ENCODE peak calls at places on chromosome 3, in nine cellular contexts. T, K, W, Q, J, A, P, F and Y are unnamed samples. For H3K4me1, the result is how much of the 10 kb centered on the place peaks cover.

GRCh38 chr3:119786409-119786808 is 4.5 kb downstream of the NR1I2 start:
- DNase-seq in T (no peak), K (no peak), W (no peak), Q (no peak), J (no peak), A (no peak), P (no peak), F (no peak), Y (no peak)

GRCh38 chr3:197333901-197334639 is 35.7 kb upstream of the DLG1 start:
- DNase-seq in T (no peak), K (no peak), W (no peak), Q (no peak), J (no peak), A (peak), P (peak), F (no peak), Y (no peak)

GRCh38 chr3:57545636-57546268 is 1.6 kb upstream of the DNAH12 start:
- DNase-seq in T (no peak), K (no peak), W (no peak), Q (peak), J (no peak), A (peak), P (no peak), F (peak), Y (peak)

GRCh38 chr3:123586131-123586530 is 1.3 kb upstream of the HACD2 start:
- DNase-seq in T (no peak), K (no peak), W (no peak), Q (no peak), J (peak), A (peak), P (no peak), F (peak), Y (peak)

GRCh38 chr3:14121859-14122258 is 2.8 kb downstream of the CHCHD4 start:
- DNase-seq in T (no peak), K (peak), W (no peak), Q (no peak), J (no peak), A (no peak), P (no peak), F (no peak), Y (no peak)

GRCh38 chr3:165439765-165440164 is 243.6 kb upstream of the SLITRK3 start:
- DNase-seq in T (no peak), K (no peak), W (no peak), Q (no peak), J (no peak), A (no peak), P (no peak), F (no peak), Y (no peak)

GRCh38 chr3:126103121-126104027 is 19.4 kb upstream of the SLC41A3 start:
- DNase-seq in T (no peak), K (peak), W (no peak), Q (no peak), J (no peak), A (no peak), P (no peak), F (no peak), Y (no peak)

GRCh38 chr3:120274739-120275167 is 10.3 kb downstream of the GPR156 start:
- DNase-seq in T (no peak), K (no peak), W (no peak), Q (no peak), J (no peak), A (peak), P (no peak), F (peak), Y (no peak)

GRCh38 chr3:151581046-151581445 is 120.2 kb upstream of the IGSF10 start:
- DNase-seq in T (no peak), K (no peak), W (no peak), Q (no peak), J (no peak), A (peak), P (no peak), F (peak), Y (no peak)

DNA sequence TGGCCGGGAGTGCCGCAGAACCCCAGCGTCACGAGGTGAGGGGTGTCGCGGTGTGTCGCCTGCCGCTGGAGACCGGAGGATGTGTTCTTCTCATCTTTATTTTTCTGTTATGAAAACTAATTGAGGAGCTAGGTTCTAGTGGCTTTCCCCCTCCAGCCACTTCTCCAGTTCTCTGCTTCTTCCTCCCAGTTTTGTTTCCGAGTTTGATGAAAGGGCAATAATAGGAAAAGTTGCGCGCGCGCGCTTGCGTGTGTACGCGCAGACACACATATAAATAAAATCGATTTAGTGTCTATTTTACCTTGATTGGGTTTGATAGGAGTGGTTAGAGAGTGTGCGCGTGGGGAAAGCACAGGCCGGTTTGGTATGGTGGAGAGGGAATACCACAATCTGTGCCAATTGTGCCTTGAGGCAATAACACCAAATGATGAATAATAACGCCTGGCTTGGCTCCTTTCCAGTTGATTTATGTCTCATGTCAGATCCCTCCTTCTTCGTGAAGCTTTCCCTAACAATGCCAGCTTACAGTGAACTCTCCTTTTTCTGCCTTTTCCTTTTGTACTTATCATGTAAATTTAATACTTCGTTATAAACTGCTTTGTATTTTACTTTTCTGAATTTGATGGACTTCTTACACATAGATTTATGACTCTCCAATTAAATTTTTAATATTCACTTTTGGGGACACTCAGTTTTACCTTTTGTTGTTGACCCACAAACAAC is 1.5 kb downstream of the TIPARP start:
- DNase-seq in T (peak), K (peak), W (no peak), Q (peak), J (peak), A (peak), P (no peak), F (peak), Y (no peak)
- H3K27ac ChIP-seq in T (peak), K (peak), W (peak), Q (peak), J (peak), A (peak), P (peak), F (peak), Y (peak)

GRCh38 chr3:29281265-29282228 is 676 bp downstream of the RBMS3 start:
- DNase-seq in T (peak), K (no peak), W (peak), Q (peak), J (no peak), A (peak), P (no peak), F (peak), Y (no peak)
- H3K4me1 ChIP-seq in T (under half), K (under half), W (under half), Q (under half), J (under half), A (under half), P (under half), F (under half), Y (under half)

DNA sequence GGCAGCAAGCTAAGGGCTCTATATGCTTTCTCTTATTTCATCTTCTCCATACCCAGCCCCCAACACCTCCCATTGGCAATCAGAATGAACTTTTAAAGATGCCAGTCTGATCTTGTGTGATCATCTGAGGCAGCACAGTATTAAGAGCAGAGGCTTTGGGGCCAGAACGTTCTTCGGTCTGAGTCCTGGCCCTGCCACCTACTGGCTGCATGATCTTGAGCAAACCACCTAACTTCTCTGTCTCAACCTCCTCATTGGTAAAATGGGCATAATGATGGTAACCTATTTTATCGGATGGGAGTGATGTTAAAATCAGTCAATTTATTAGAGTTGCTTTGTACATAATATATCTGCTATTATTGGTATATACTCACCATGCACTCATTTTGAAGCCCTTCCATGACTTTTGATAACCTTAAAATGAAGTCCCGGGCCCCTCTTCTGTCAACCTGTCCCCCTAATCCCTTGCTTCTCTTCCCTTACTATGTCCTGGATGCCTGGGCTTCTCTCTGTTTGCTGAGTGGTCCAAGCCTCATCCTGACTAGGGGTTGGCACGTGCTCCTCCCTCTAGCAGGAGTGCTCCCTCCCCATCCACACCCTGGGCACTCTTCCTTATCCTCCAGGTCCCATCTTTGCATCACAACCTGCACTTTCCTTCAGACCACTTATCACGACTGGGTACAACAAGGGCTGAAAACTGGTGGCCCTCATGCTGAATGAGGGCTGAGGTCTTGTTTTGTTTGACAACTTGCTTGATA is 6.3 kb downstream of the EFCAB12 start:
- DNase-seq in T (no peak), K (no peak), W (no peak), Q (no peak), J (no peak), A (no peak), P (no peak), F (no peak), Y (no peak)
- TF ChIP-seq CTCF in T (no peak), K (no peak), W (no peak), Q (no peak), J (no peak), A (peak), P (no peak), F (peak), Y (no peak)

DNA sequence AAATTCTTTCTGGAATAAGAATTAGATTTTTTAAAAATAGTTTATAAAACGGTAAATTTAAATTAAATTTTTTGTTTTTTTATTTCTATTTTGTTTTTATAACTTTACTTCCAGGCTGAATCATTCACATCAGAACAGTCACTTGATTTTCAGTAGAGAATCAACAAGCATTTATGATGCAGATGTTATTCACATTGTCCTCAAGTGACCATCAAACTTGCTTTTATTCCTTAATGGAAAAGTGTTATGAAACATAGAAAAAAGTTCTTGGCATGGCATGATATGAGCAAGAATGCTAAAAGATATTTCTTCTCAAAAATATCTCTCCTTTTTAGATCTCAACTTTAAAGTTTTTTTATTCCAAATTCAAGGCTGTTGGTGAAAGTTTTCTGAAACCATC is 70.9 kb upstream of the TGFBR2 start:
- DNase-seq in T (no peak), K (no peak), W (no peak), Q (no peak), J (no peak), A (no peak), P (no peak), F (no peak), Y (no peak)
- H3K27ac ChIP-seq in T (no peak), K (no peak), W (no peak), Q (no peak), J (no peak), A (no peak), P (no peak), F (no peak), Y (no peak)

GRCh38 chr3:45640091-45640507 is 45.5 kb downstream of the LIMD1 start:
- DNase-seq in T (no peak), K (no peak), W (no peak), Q (no peak), J (no peak), A (no peak), P (no peak), F (no peak), Y (no peak)
- H3K4me1 ChIP-seq in T (under half), K (under half), W (under half), Q (under half), J (under half), A (under half), P (half or more), F (under half), Y (under half)

DNA sequence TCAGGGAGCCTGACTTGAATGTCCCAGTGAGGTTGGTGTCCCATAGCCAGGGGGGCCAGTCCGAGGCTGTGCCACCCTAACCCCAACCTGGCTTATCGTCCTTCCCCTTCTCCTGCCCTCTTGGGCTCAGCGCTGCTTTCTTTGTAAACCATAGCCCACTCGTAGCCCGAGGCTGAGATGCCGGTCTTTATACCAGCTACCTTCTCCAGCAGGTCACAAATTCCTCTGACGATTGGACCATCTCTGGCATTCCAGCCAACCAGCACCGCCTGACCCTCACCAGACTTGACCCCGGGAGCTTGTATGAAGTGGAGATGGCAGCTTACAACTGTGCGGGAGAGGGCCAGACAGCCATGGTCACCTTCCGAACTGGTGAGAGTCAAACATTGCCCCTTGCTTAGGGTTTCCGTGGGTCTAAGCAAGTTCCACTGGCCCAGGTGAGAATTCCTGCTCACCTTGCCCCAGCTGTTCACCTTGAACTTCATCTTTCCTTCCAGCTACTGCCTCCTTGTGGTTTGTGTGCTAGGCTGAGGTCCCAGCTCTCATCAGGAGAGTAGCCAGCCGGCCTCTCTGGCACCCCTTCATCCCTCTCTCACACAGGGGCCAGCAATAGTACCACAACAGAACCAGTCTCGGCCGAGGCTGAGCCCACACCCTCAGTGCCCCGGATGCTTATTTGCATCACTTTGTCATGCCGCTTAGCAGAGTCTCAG is 66.7 kb downstream of the BOC start:
- DNase-seq in T (no peak), K (no peak), W (peak), Q (no peak), J (no peak), A (no peak), P (no peak), F (no peak), Y (no peak)
- TF ChIP-seq CTCF in T (no peak), K (no peak), W (no peak), Q (no peak), J (no peak), A (no peak), P (no peak), F (no peak), Y (no peak)